ENCODE peak calls at places on chromosomes 7 and 10, in ten cellular contexts. R, I, Z, S, W, B, D, A, K and X are unnamed samples.

GRCh38 chr10:104577171-104577570 is 63.9 kb upstream of the SORCS3 start:
- DNase-seq in R (no peak), I (no peak), Z (no peak), S (no peak), W (no peak), B (no peak), D (no peak), A (no peak), K (no peak), X (no peak)

GRCh38 chr10:86635402-86635801 is 18.9 kb upstream of the OPN4 start:
- DNase-seq in R (no peak), I (no peak), Z (no peak), S (no peak), W (no peak), B (no peak), D (no peak), A (no peak), K (no peak), X (no peak)

GRCh38 chr10:538895-539294 is 150.6 kb downstream of the DIP2C start:
- DNase-seq in R (no peak), I (no peak), Z (no peak), S (no peak), W (no peak), B (no peak), D (no peak), A (no peak), K (no peak), X (no peak)

GRCh38 chr10:132636358-132636757 is 98.8 kb downstream of the INPP5A start:
- DNase-seq in R (no peak), I (no peak), Z (no peak), S (no peak), W (no peak), B (peak; percentile 13), D (no peak), A (no peak), K (no peak), X (peak; percentile 58)

GRCh38 chr10:71033396-71033980 is 145.1 kb upstream of the PCBD1 start:
- DNase-seq in R (no peak), I (peak; percentile 33), Z (no peak), S (no peak), W (no peak), B (no peak), D (no peak), A (no peak), K (no peak), X (no peak)

GRCh38 chr7:44982970-44983369 is 4.2 kb upstream of the MYO1G start:
- DNase-seq in R (no peak), I (no peak), Z (no peak), S (no peak), W (no peak), B (no peak), D (no peak), A (no peak), K (no peak), X (no peak)

GRCh38 chr7:41889040-41889439 is 186.2 kb upstream of the INHBA start:
- DNase-seq in R (no peak), I (no peak), Z (no peak), S (no peak), W (no peak), B (no peak), D (no peak), A (no peak), K (no peak), X (no peak)

GRCh38 chr7:1856161-1856965 is 186.3 kb downstream of the ELFN1 start:
- DNase-seq in R (peak; percentile 30), I (peak; percentile 28), Z (no peak), S (peak; percentile 25), W (no peak), B (no peak), D (no peak), A (peak; percentile 2), K (no peak), X (peak; percentile 17)

GRCh38 chr10:69505636-69506318 is 54.5 kb downstream of the TSPAN15 start:
- DNase-seq in R (no peak), I (peak; percentile 30), Z (no peak), S (no peak), W (no peak), B (no peak), D (no peak), A (no peak), K (no peak), X (no peak)

GRCh38 chr10:18294633-18295032 is 154.4 kb downstream of the CACNB2 start:
- DNase-seq in R (no peak), I (no peak), Z (no peak), S (no peak), W (no peak), B (no peak), D (no peak), A (no peak), K (no peak), X (no peak)

GRCh38 chr10:94429049-94429707 is 26.8 kb downstream of the TBC1D12 start:
- DNase-seq in R (no peak), I (no peak), Z (no peak), S (no peak), W (no peak), B (no peak), D (no peak), A (no peak), K (no peak), X (no peak)

GRCh38 chr7:67854236-67854635 is 857.6 kb downstream of the TYW1 start:
- DNase-seq in R (no peak), I (no peak), Z (no peak), S (no peak), W (no peak), B (no peak), D (no peak), A (no peak), K (no peak), X (no peak)

GRCh38 chr10:67976292-67977245 is 92.1 kb downstream of the SIRT1 start:
- DNase-seq in R (peak; percentile 52), I (no peak), Z (no peak), S (peak; percentile 52), W (no peak), B (peak; percentile 44), D (peak; percentile 81), A (peak; percentile 31), K (peak; percentile 1), X (peak; percentile 75)
- H3K36me3 ChIP-seq in R (peaks cover 2% of the 10 kb centered on the region), I (peaks cover 8% of the 10 kb centered on the region), Z (peaks cover 22% of the 10 kb centered on the region), S (no peaks in the 10 kb centered on the region), W (peaks cover 53% of the 10 kb centered on the region), B (peaks cover 5% of the 10 kb centered on the region), D (peaks cover 75% of the 10 kb centered on the region), A (peaks cover 27% of the 10 kb centered on the region), K (peaks cover 14% of the 10 kb centered on the region), X (peaks cover 87% of the 10 kb centered on the region)

GRCh38 chr10:96324447-96324846 is 20.2 kb downstream of the DNTT start:
- DNase-seq in R (no peak), I (no peak), Z (no peak), S (no peak), W (no peak), B (no peak), D (no peak), A (no peak), K (peak; percentile 57), X (no peak)
- H3K27me3 ChIP-seq in R (no peaks in the 10 kb centered on the region), I (peaks cover 2% of the 10 kb centered on the region), Z (no peaks in the 10 kb centered on the region), S (no peaks in the 10 kb centered on the region), W (no peaks in the 10 kb centered on the region), B (no peaks in the 10 kb centered on the region), D (peaks cover 2% of the 10 kb centered on the region), A (no peaks in the 10 kb centered on the region), K (no peaks in the 10 kb centered on the region), X (no peaks in the 10 kb centered on the region)

GRCh38 chr7:55996856-55997500 is 32.6 kb downstream of the NIPSNAP2 start:
- DNase-seq in R (no peak), I (no peak), Z (no peak), S (no peak), W (no peak), B (no peak), D (no peak), A (no peak), K (no peak), X (no peak)

GRCh38 chr7:55992346-55992745 is 28.0 kb downstream of the NIPSNAP2 start:
- DNase-seq in R (no peak), I (no peak), Z (no peak), S (no peak), W (no peak), B (no peak), D (no peak), A (no peak), K (no peak), X (no peak)
- H3K36me3 ChIP-seq in R (peaks cover 12% of the 10 kb centered on the region), I (peaks cover 1% of the 10 kb centered on the region), Z (peaks cover 26% of the 10 kb centered on the region), S (no peaks in the 10 kb centered on the region), W (peaks cover 20% of the 10 kb centered on the region), B (peaks cover 15% of the 10 kb centered on the region), D (peaks cover 98% of the 10 kb centered on the region), A (no peaks in the 10 kb centered on the region), K (peaks cover 10% of the 10 kb centered on the region), X (peaks cover 97% of the 10 kb centered on the region)

GRCh38 chr7:33906697-33907096 is 1.4 kb downstream of the BMPER start:
- DNase-seq in R (no peak), I (no peak), Z (no peak), S (no peak), W (no peak), B (no peak), D (no peak), A (no peak), K (no peak), X (no peak)

GRCh38 chr7:33905389-33906032 is at the start of gene BMPER:
- DNase-seq in R (no peak), I (peak; percentile 59), Z (no peak), S (peak; percentile 39), W (no peak), B (peak; percentile 33), D (peak; percentile 49), A (peak; percentile 89), K (peak; percentile 11), X (peak; percentile 52)

GRCh38 chr7:33904680-33905388 is 505 bp upstream of the BMPER start:
- DNase-seq in R (no peak), I (no peak), Z (no peak), S (no peak), W (no peak), B (peak; percentile 38), D (peak; percentile 40), A (peak; percentile 79), K (no peak), X (no peak)

GRCh38 chr7:33901847-33902246 is 3.5 kb upstream of the BMPER start:
- DNase-seq in R (no peak), I (no peak), Z (no peak), S (no peak), W (no peak), B (no peak), D (no peak), A (peak; percentile 34), K (no peak), X (no peak)

DNA sequence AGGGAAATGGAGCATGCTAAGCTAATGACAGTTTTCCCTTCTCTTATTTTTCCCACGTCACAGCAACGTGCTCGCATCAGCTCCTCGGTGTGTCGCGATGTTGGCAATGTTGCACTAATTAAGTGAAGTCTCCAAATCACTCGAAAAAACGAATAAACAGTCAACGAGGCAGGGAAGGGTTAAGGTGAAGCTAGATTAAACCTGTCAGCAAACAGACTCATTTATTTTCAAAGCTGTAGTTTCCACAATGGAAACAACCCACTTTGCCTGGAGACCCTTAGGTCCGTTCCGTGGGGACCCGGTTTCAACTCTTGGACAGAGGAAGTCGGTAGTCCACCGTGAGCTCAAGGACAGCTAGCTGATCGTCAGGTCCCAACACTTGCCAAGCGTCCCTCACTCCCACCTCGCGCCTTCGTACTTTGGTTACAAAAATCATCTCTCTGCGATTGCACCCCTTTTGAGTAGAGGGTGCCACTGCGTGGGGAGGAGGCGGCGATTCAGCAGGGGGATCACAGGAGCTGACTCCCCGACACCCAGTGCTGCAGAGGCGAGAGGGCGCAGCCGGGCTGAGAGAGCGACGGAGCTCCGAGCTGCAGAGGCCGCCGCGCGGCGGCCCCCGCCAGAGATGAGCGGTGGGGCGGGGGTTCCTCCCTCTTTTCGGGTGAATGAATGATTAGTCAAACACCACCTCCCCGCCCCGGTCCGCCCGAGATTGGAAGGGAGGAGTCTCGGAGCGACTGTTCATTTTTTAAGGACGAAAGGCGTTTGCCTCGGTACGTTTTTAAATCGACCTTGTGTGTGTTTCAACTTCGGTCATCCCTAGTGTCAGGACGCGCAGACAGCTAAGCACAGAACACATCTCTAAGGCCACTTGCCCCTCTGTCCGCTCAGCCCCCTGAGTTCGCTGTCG is 1.3 kb upstream of the BMPER start:
- DNase-seq in R (peak; percentile 59), I (no peak), Z (no peak), S (peak; percentile 34), W (no peak), B (peak; percentile 53), D (no peak), A (peak; percentile 77), K (no peak), X (peak; percentile 39)
- H3K27me3 ChIP-seq in R (no peaks in the 10 kb centered on the region), I (peaks cover 2% of the 10 kb centered on the region), Z (peaks cover 25% of the 10 kb centered on the region), S (peaks cover 68% of the 10 kb centered on the region), W (peaks cover 16% of the 10 kb centered on the region), B (no peaks in the 10 kb centered on the region), D (peaks cover 25% of the 10 kb centered on the region), A (peaks cover 68% of the 10 kb centered on the region), K (peaks cover 5% of the 10 kb centered on the region), X (peaks cover 49% of the 10 kb centered on the region)